ENCODE peak calls at places on chromosomes 13 and 19, in seven cellular contexts. S is NCI-H1694; E is activated gamma-delta T cell treated with Interleukin-2 at 50 U/mL for 16 hours; D is non-pigmented ciliary epithelial cell; T is activated CD4-positive, alpha-beta T cell treated with anti-CD3 and anti-CD28 coated beads, Interleukin-2, amount 50 U/mL, for 1 hour; C is stimulated activated CD8-positive, alpha-beta memory T cell treated with anti-CD3 and anti-CD28 coated beads, Interleukin-12 subunit alpha, Interleukin-12 subunit beta, amount 100 ng/mL, for 4 hours; G is NCI-H82. P is an unnamed sample.

GRCh38 chr13:23618341-23618740 is 48.1 kb downstream of the TNFRSF19 start:
- DNase-seq in S (no peak), E (no peak), D (peak), T (no peak), C (no peak), G (no peak), P (peak)

GRCh38 chr13:19672990-19673389 is 39.5 kb downstream of the MPHOSPH8 start:
- DNase-seq in S (no peak), E (no peak), D (no peak), T (no peak), C (no peak), G (no peak), P (no peak)

GRCh38 chr13:41495044-41495443 is 37.7 kb downstream of the RGCC start:
- DNase-seq in S (no peak), E (no peak), D (no peak), T (no peak), C (no peak), G (no peak), P (no peak)

GRCh38 chr19:43784981-43785808 is 4.4 kb upstream of the KCNN4 start:
- DNase-seq in S (peak), E (peak), D (no peak), T (no peak), C (no peak), G (peak), P (no peak)

GRCh38 chr19:15025237-15025636 is 24.0 kb upstream of the CASP14 start:
- DNase-seq in S (no peak), E (no peak), D (no peak), T (no peak), C (no peak), G (peak), P (no peak)

GRCh38 chr13:36115306-36115705 is 15.9 kb downstream of the DCLK1 start:
- DNase-seq in S (no peak), E (no peak), D (no peak), T (no peak), C (no peak), G (no peak), P (no peak)

GRCh38 chr19:57078802-57079201 is 41.0 kb upstream of the USP29 start:
- DNase-seq in S (no peak), E (no peak), D (no peak), T (no peak), C (no peak), G (no peak), P (no peak)

GRCh38 chr19:14440049-14440448 is 6.9 kb downstream of the PKN1 start:
- DNase-seq in S (no peak), E (peak), D (no peak), T (peak), C (peak), G (no peak), P (no peak)

GRCh38 chr13:22451345-22451744 is 729.4 kb upstream of the SGCG start:
- DNase-seq in S (no peak), E (no peak), D (no peak), T (no peak), C (no peak), G (no peak), P (no peak)

GRCh38 chr19:47755762-47756626 is 10.6 kb downstream of the NOP53 start:
- DNase-seq in S (no peak), E (no peak), D (no peak), T (no peak), C (no peak), G (no peak), P (no peak)